ENCODE peak calls at places on chromosomes 7 and 10, in nine cellular contexts. A, T, M, W, Y, K, D, P and F are unnamed samples.

GRCh38 chr10:25907247-25907646 is 26.8 kb upstream of the MYO3A start:
- ATAC-seq in D (no peak), W (no peak), M (no peak), Y (no peak), T (no peak), K (no peak), A (no peak), P (no peak), F (no peak)

GRCh38 chr10:121165276-121165675 is 314.1 kb downstream of the WDR11 start:
- ATAC-seq in A (no peak), W (no peak), M (no peak), D (no peak), Y (no peak), K (no peak), T (no peak), P (no peak), F (no peak)

GRCh38 chr10:133041101-133041500 is 46.6 kb upstream of the ADGRA1 start:
- ATAC-seq in P (no peak), K (no peak), D (no peak), A (no peak), M (no peak), W (no peak), Y (no peak), T (no peak), F (no peak)

GRCh38 chr7:55549457-55549856 is 22.8 kb downstream of the VOPP1 start:
- ATAC-seq in P (no peak), M (no peak), Y (no peak), T (no peak), D (no peak), K (no peak), W (no peak), A (no peak), F (peak; percentile 63)

GRCh38 chr7:41786943-41787342 is 84.1 kb upstream of the INHBA start:
- ATAC-seq in A (no peak), W (no peak), M (no peak), T (no peak), P (no peak), K (no peak), D (no peak), Y (peak; percentile 71), F (no peak)

GRCh38 chr10:35542303-35542702 is 62.8 kb upstream of the GJD4 start:
- ATAC-seq in K (no peak), A (no peak), T (no peak), Y (no peak), P (peak; percentile 67), M (no peak), W (no peak), D (no peak), F (no peak)

GRCh38 chr7:6730343-6730633 is 23.5 kb upstream of the ZNF12 start:
- ATAC-seq in T (no peak), W (peak; percentile 21), K (no peak), Y (no peak), M (no peak), A (no peak), D (no peak), P (no peak), F (no peak)

GRCh38 chr10:34124522-34125035 is 690.5 kb downstream of the PARD3 start:
- ATAC-seq in D (peak; percentile 49), M (no peak), A (no peak), K (no peak), P (peak; percentile 31), Y (peak; percentile 86), T (peak; percentile 38), W (no peak), F (no peak)

GRCh38 chr10:27531336-27531847 is 27.3 kb downstream of the RAB18 start:
- ATAC-seq in M (no peak), A (no peak), P (no peak), K (peak; percentile 18), Y (no peak), D (no peak), T (no peak), W (no peak), F (no peak)

GRCh38 chr7:121689749-121690148 is 183.2 kb upstream of the PTPRZ1 start:
- ATAC-seq in Y (no peak), D (no peak), K (no peak), M (no peak), W (no peak), T (no peak), A (no peak), P (no peak), F (no peak)

GRCh38 chr10:59905735-59906416 is 480 bp downstream of the CCDC6 start:
- ATAC-seq in T (no peak), K (peak; percentile 6), M (no peak), P (no peak), W (peak; percentile 3), Y (no peak), D (peak; percentile 9), A (peak; percentile 1), F (peak; percentile 1)

GRCh38 chr10:119041332-119041731 is 11.8 kb downstream of the NANOS1 start:
- ATAC-seq in W (no peak), A (no peak), K (no peak), M (no peak), P (no peak), T (no peak), D (no peak), Y (no peak), F (no peak)

GRCh38 chr7:42502022-42502421 is 265.0 kb upstream of the GLI3 start:
- ATAC-seq in P (no peak), T (no peak), A (no peak), M (no peak), D (no peak), W (no peak), K (no peak), Y (no peak), F (no peak)

GRCh38 chr7:44787041-44787440 is 9.4 kb upstream of the PPIA start:
- ATAC-seq in K (peak; percentile 64), M (no peak), Y (no peak), P (no peak), T (no peak), W (no peak), D (no peak), A (peak; percentile 84), F (peak; percentile 80)

GRCh38 chr7:66815976-66816375 is 75.4 kb downstream of the RABGEF1 start:
- ATAC-seq in A (peak; percentile 35), K (no peak), W (no peak), D (no peak), P (no peak), T (no peak), M (peak; percentile 46), Y (no peak), F (peak; percentile 39)

GRCh38 chr10:29617880-29618340 is 16.9 kb downstream of the SVIL start:
- ATAC-seq in M (no peak), D (no peak), Y (peak; percentile 46), A (peak; percentile 63), W (peak; percentile 85), K (no peak), P (no peak), T (peak; percentile 58), F (no peak)

GRCh38 chr7:81638216-81638615 is 131.6 kb downstream of the HGF start:
- ATAC-seq in P (no peak), T (no peak), A (no peak), D (peak; percentile 40), M (no peak), Y (no peak), K (no peak), W (no peak), F (no peak)

GRCh38 chr7:95537483-95537882 is 51.7 kb downstream of the ASB4 start:
- ATAC-seq in D (no peak), T (no peak), W (no peak), M (no peak), P (no peak), Y (peak; percentile 15), K (no peak), A (no peak), F (no peak)

GRCh38 chr10:7340179-7340874 is 70.5 kb downstream of the SFMBT2 start:
- ATAC-seq in P (no peak), T (peak; percentile 82), M (no peak), Y (no peak), W (peak; percentile 90), K (no peak), A (no peak), D (no peak), F (no peak)

GRCh38 chr7:28408105-28408973 is 4.0 kb upstream of the CREB5 start:
- ATAC-seq in Y (peak; percentile 7), W (peak; percentile 21), M (peak; percentile 17), A (peak; percentile 39), D (peak; percentile 7), P (peak; percentile 18), T (peak; percentile 52), K (no peak), F (no peak)

GRCh38 chr7:36661135-36661840 is 63.0 kb downstream of the AOAH start:
- ATAC-seq in T (no peak), D (no peak), W (no peak), K (no peak), P (peak; percentile 46), A (peak; percentile 48), M (peak; percentile 63), Y (peak; percentile 54), F (no peak)

GRCh38 chr7:155289949-155290501 is 7.7 kb upstream of the INSIG1 start:
- ATAC-seq in M (no peak), W (no peak), P (no peak), D (no peak), K (no peak), A (no peak), T (no peak), Y (no peak), F (no peak)

GRCh38 chr7:52944916-52945315 is 90.5 kb upstream of the POM121L12 start:
- ATAC-seq in D (no peak), K (no peak), Y (no peak), W (no peak), A (no peak), M (no peak), T (no peak), P (no peak), F (no peak)

GRCh38 chr7:57354679-57355338 is 95.2 kb upstream of the ZNF716 start:
- ATAC-seq in K (no peak), W (peak; percentile 86), Y (no peak), M (no peak), T (peak; percentile 91), A (no peak), D (no peak), P (no peak), F (no peak)

GRCh38 chr10:110972231-110973134 is 53.1 kb downstream of the SHOC2 start:
- ATAC-seq in K (no peak), Y (no peak), M (no peak), P (no peak), D (no peak), A (no peak), T (no peak), W (no peak), F (no peak)

GRCh38 chr10:27457966-27458365 is 46.1 kb upstream of the RAB18 start:
- ATAC-seq in T (no peak), D (no peak), P (no peak), Y (no peak), A (no peak), M (no peak), K (no peak), W (no peak), F (no peak)

GRCh38 chr10:129915526-129916378 is 48.3 kb downstream of the EBF3 start:
- ATAC-seq in W (no peak), T (no peak), P (no peak), K (no peak), M (no peak), Y (no peak), D (no peak), A (no peak), F (no peak)

GRCh38 chr7:6607651-6608051 is 7.8 kb upstream of the ZNF853 start:
- ATAC-seq in A (peak; percentile 52), M (no peak), K (no peak), D (no peak), W (no peak), Y (peak; percentile 47), P (no peak), T (no peak), F (peak; percentile 73)

GRCh38 chr7:115477193-115477651 is 553.3 kb downstream of the TFEC start:
- ATAC-seq in K (peak; percentile 36), W (peak; percentile 48), Y (peak; percentile 67), M (no peak), D (peak; percentile 93), A (peak; percentile 87), P (no peak), T (peak; percentile 65), F (no peak)

GRCh38 chr7:116582806-116583444 is 58.1 kb downstream of the CAV1 start:
- ATAC-seq in A (no peak), P (no peak), M (peak; percentile 45), Y (peak; percentile 37), W (peak; percentile 83), D (peak; percentile 85), K (no peak), T (peak; percentile 97), F (no peak)

GRCh38 chr10:99304027-99304856 is 24.9 kb upstream of the CNNM1 start:
- ATAC-seq in T (no peak), Y (peak; percentile 80), D (no peak), W (no peak), M (no peak), K (no peak), P (no peak), A (no peak), F (no peak)